ENCODE peak calls at places on chromosome 2, in four cellular contexts. Z is tibial artery, R is lower lobe of right lung, N is cardiac muscle cell. B is an unnamed sample.

GRCh38 chr2:238754259-238754658 is 93.6 kb upstream of the TWIST2 start:
- DNase-seq in N (no peak), R (no peak), Z (no peak), B (no peak)

GRCh38 chr2:88755836-88756235 is 64.4 kb downstream of the RPIA start:
- DNase-seq in Z (no peak), R (no peak), N (no peak), B (no peak)

GRCh38 chr2:7612969-7613368 is 695.8 kb downstream of the RNF144A start:
- DNase-seq in N (no peak), R (no peak), Z (no peak), B (no peak)

GRCh38 chr2:37918742-37919186 is 6.3 kb upstream of the RMDN2 start:
- DNase-seq in Z (no peak), R (no peak), N (no peak), B (no peak)

GRCh38 chr2:119028327-119029174 is 86.6 kb downstream of the MARCO start:
- DNase-seq in N (peak; percentile 37), R (no peak), Z (no peak), B (no peak)

GRCh38 chr2:164778723-164779122 is 62.9 kb downstream of the COBLL1 start:
- DNase-seq in N (no peak), R (no peak), Z (no peak), B (no peak)

GRCh38 chr2:36357506-36358316 is 2.1 kb downstream of the CRIM1 start:
- DNase-seq in Z (peak; percentile 77), R (no peak), N (peak; percentile 61), B (no peak)

GRCh38 chr2:128783193-128783671 is 464.6 kb upstream of the HS6ST1 start:
- DNase-seq in R (no peak), N (no peak), Z (no peak), B (no peak)

GRCh38 chr2:171523969-171524401 is 1.7 kb downstream of the CYBRD1 start:
- DNase-seq in R (peak; percentile 57), Z (no peak), N (peak; percentile 21), B (no peak)

GRCh38 chr2:62118160-62118559 is 77.8 kb upstream of the B3GNT2 start:
- DNase-seq in R (no peak), Z (no peak), N (no peak), B (no peak)

GRCh38 chr2:238974510-238975166 is 126.8 kb downstream of the TWIST2 start:
- DNase-seq in N (no peak), R (no peak), Z (peak; percentile 68), B (no peak)

GRCh38 chr2:155663265-155663664 is 669.3 kb downstream of the NR4A2 start:
- DNase-seq in Z (no peak), N (no peak), R (no peak), B (no peak)

GRCh38 chr2:26696352-26696816 is 3.9 kb downstream of the KCNK3 start:
- DNase-seq in Z (no peak), N (peak; percentile 34), R (no peak), B (no peak)

GRCh38 chr2:95267458-95268207 is 6.6 kb upstream of the PROM2 start:
- DNase-seq in Z (peak; percentile 35), R (peak; percentile 21), N (no peak), B (no peak)
- H3K9me3 ChIP-seq in Z (no peaks in the 10 kb centered on the region), R (no peaks in the 10 kb centered on the region), N (no peaks in the 10 kb centered on the region), B (no peaks in the 10 kb centered on the region)

GRCh38 chr2:85505551-85506238 is 33.3 kb upstream of the MAT2A start:
- DNase-seq in N (no peak), Z (peak; percentile 49), R (no peak), B (no peak)
- H3K27ac ChIP-seq in N (no peak overlapping the region), Z (peak overlapping the region; percentile 16), R (no peak overlapping the region), B (no peak overlapping the region)

DNA sequence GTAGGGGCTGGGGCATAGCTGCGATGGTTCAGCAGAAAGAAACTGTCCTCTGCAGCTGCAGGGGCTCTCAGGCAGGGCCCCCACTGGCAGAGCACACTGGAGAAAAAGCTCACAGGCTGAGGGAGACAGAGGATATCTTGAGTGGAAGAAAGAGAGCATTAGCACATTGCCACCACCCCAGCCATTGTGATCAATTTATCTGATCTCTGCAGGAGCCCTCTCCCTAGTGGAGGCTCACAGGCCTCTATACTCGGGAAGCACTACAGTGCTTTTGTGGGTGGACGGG is 801 bp upstream of the SFTPB start:
- DNase-seq in R (no peak), N (no peak), Z (no peak), B (no peak)
- TF ChIP-seq CTCF in R (no peak), N (no peak), Z (no peak), B (no peak)

GRCh38 chr2:57097855-57098254 is 914.1 kb downstream of the CCDC85A start:
- DNase-seq in N (no peak), R (no peak), Z (no peak), B (no peak)

GRCh38 chr2:57093020-57093419 is 909.2 kb downstream of the CCDC85A start:
- DNase-seq in Z (no peak), N (no peak), R (no peak), B (no peak)
- H3K9me3 ChIP-seq in Z (no peaks in the 10 kb centered on the region), N (no peaks in the 10 kb centered on the region), R (no peaks in the 10 kb centered on the region), B (no peaks in the 10 kb centered on the region)

GRCh38 chr2:209380278-209380677 is 43.6 kb upstream of the MAP2 start:
- DNase-seq in Z (no peak), R (no peak), N (no peak), B (no peak)
- H3K27ac ChIP-seq in Z (no peak overlapping the region), R (no peak overlapping the region), N (no peak overlapping the region), B (no peak overlapping the region)